ENCODE peak calls at places on chromosomes 3 and 15, in eight cellular contexts. T, B, L, N, R, M, O and F are unnamed samples. For H3K9me3, the result is how much of the 10 kb centered on the place peaks cover.

GRCh38 chr3:44058022-44058867 is 183.4 kb upstream of the TOPAZ1 start:
- DNase-seq in T (no peak), B (no peak), L (peak), N (no peak), R (no peak), M (no peak), O (no peak), F (no peak)

GRCh38 chr3:78659386-78659987 is 1108.3 kb downstream of the ROBO1 start:
- DNase-seq in T (peak), B (no peak), L (no peak), N (no peak), R (no peak), M (no peak), O (no peak), F (no peak)

GRCh38 chr15:85730001-85730820 is 64.5 kb downstream of the KLHL25 start:
- DNase-seq in T (peak), B (no peak), L (no peak), N (no peak), R (peak), M (no peak), O (no peak), F (no peak)

GRCh38 chr3:65953881-65954733 is 84.6 kb downstream of the MAGI1 start:
- DNase-seq in T (peak), B (peak), L (no peak), N (no peak), R (no peak), M (no peak), O (peak), F (no peak)

GRCh38 chr15:73757571-73757970 is 4.4 kb upstream of the INSYN1 start:
- DNase-seq in T (no peak), B (no peak), L (no peak), N (no peak), R (no peak), M (no peak), O (no peak), F (no peak)

GRCh38 chr3:120908030-120908802 is at the start of gene STXBP5L:
- DNase-seq in T (peak), B (peak), L (peak), N (no peak), R (no peak), M (peak), O (peak), F (no peak)

GRCh38 chr3:12752803-12753202 is 6.3 kb downstream of the TMEM40 start:
- DNase-seq in T (no peak), B (no peak), L (no peak), N (no peak), R (no peak), M (no peak), O (no peak), F (no peak)

GRCh38 chr3:135083179-135083578 is 288.1 kb downstream of the EPHB1 start:
- DNase-seq in T (no peak), B (no peak), L (no peak), N (no peak), R (no peak), M (no peak), O (no peak), F (no peak)

GRCh38 chr3:55647086-55647485 is 160.0 kb upstream of the WNT5A start:
- DNase-seq in T (no peak), B (no peak), L (no peak), N (no peak), R (no peak), M (no peak), O (no peak), F (no peak)

GRCh38 chr15:60122691-60123090 is 118.6 kb downstream of the FOXB1 start:
- DNase-seq in T (no peak), B (no peak), L (no peak), N (no peak), R (no peak), M (no peak), O (no peak), F (no peak)

GRCh38 chr3:188697127-188697526 is 474.6 kb upstream of the TPRG1 start:
- DNase-seq in T (no peak), B (no peak), L (no peak), N (no peak), R (no peak), M (no peak), O (no peak), F (no peak)

GRCh38 chr3:449711-450110 is 253.1 kb downstream of the CHL1 start:
- DNase-seq in T (no peak), B (no peak), L (no peak), N (no peak), R (no peak), M (no peak), O (no peak), F (no peak)

GRCh38 chr3:194058189-194058571 is 77.8 kb upstream of the HES1 start:
- DNase-seq in T (peak), B (peak), L (peak), N (no peak), R (no peak), M (peak), O (peak), F (no peak)

GRCh38 chr3:55826731-55827496 is 339.8 kb upstream of the WNT5A start:
- DNase-seq in T (no peak), B (no peak), L (no peak), N (no peak), R (no peak), M (no peak), O (no peak), F (no peak)

GRCh38 chr3:194046995-194047681 is 88.8 kb upstream of the HES1 start:
- DNase-seq in T (peak), B (peak), L (no peak), N (no peak), R (no peak), M (peak), O (peak), F (no peak)

GRCh38 chr3:38989932-38990510 is 61.7 kb downstream of the SCN11A start:
- DNase-seq in T (no peak), B (no peak), L (no peak), N (no peak), R (no peak), M (no peak), O (no peak), F (no peak)

GRCh38 chr3:158845748-158846350 is 44.0 kb downstream of the MFSD1 start:
- DNase-seq in T (peak), B (no peak), L (no peak), N (no peak), R (no peak), M (no peak), O (no peak), F (no peak)

GRCh38 chr3:30933478-30934207 is 39.2 kb upstream of the GADL1 start:
- DNase-seq in T (no peak), B (no peak), L (no peak), N (no peak), R (no peak), M (no peak), O (no peak), F (no peak)

GRCh38 chr3:121481116-121481895 is 64.5 kb downstream of the POLQ start:
- DNase-seq in T (no peak), B (no peak), L (no peak), N (no peak), R (no peak), M (no peak), O (no peak), F (no peak)

GRCh38 chr3:149701206-149701976 is 43.6 kb upstream of the WWTR1 start:
- DNase-seq in T (no peak), B (no peak), L (no peak), N (no peak), R (no peak), M (no peak), O (no peak), F (no peak)

GRCh38 chr3:122824465-122825379 is 29.9 kb downstream of the SLC49A4 start:
- DNase-seq in T (no peak), B (no peak), L (no peak), N (no peak), R (no peak), M (no peak), O (no peak), F (no peak)

GRCh38 chr3:105835606-105836005 is 33.2 kb downstream of the CBLB start:
- DNase-seq in T (no peak), B (no peak), L (no peak), N (no peak), R (no peak), M (no peak), O (no peak), F (no peak)

GRCh38 chr3:105834768-105835167 is 34.0 kb downstream of the CBLB start:
- DNase-seq in T (no peak), B (no peak), L (no peak), N (no peak), R (no peak), M (no peak), O (no peak), F (no peak)

GRCh38 chr3:105836533-105836932 is 32.3 kb downstream of the CBLB start:
- DNase-seq in T (no peak), B (no peak), L (no peak), N (no peak), R (no peak), M (no peak), O (no peak), F (no peak)

GRCh38 chr3:105837947-105838346 is 30.9 kb downstream of the CBLB start:
- DNase-seq in T (no peak), B (no peak), L (no peak), N (no peak), R (no peak), M (no peak), O (no peak), F (no peak)

DNA sequence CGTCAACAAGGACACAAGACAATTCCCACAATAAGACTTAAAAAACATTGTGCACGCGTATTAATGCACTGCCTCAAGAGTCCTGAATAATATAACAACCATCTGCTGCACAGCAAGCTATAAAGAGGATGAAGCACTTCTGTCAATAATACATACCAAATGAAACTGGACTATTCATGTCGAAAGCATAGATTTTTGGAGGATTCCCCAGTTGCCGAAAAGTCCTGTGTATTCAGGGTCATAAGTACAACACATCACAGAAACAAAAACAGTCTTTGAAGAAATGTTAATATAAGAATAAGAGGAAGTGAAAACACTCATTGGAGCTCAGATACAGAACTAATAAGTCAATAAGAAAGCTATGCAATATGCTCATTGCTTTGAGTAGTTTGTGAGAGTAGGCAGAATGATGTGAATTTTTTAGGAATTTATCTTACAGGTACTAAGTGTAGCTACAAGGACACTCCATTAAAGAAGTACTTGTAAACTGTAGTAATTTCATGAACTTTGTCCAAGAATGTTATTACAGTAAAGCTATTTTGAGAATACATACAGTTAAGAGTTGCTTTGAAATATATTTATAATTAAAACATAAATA is 31.6 kb downstream of the CBLB start:
- DNase-seq in T (no peak), B (no peak), L (no peak), N (no peak), R (no peak), M (no peak), O (no peak), F (no peak)
- H3K4me3 ChIP-seq in T (no peak), B (peak), L (no peak), N (no peak), R (no peak), M (no peak), O (no peak), F (no peak)

GRCh38 chr3:191997093-191997492 is 536.1 kb downstream of the PYDC2 start:
- DNase-seq in T (no peak), B (no peak), L (no peak), N (no peak), R (no peak), M (no peak), O (no peak), F (no peak)

GRCh38 chr3:192001217-192001616 is 540.3 kb downstream of the PYDC2 start:
- DNase-seq in T (no peak), B (no peak), L (no peak), N (no peak), R (no peak), M (no peak), O (no peak), F (no peak)

DNA sequence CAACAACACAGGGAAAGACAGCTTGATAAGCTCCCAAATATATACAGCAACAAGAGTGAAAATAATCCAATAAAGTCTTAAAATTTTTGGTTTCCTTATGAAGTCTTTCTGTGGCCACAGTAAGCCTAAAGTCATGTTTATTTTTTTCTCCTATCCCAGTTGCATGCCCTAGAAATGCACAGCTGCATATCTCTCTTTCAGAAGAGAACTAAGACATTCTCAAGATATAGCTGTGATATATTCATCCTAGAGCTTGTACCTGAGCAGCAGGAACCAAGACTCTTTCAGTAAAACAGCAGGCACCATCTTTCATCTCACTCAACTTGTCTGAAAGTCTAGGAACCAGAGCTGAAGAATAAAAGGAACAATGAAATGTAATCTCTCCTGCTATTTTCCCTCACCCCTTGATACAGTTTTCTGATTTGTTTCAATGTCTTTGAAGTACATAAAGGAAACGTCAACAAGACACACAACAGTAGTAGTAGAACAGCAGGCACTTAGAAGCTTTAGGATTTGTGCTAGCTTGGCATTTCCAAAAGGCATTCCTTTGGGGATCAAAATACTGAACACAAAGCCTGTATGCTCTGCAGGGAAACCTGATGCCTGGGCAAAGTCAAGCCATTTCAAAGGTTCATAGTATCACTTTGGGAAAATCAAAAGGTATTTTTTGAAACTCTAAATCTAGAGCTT is 536.8 kb downstream of the PYDC2 start:
- DNase-seq in T (no peak), B (no peak), L (no peak), N (no peak), R (no peak), M (no peak), O (no peak), F (no peak)
- H3K9me3 ChIP-seq in T (under half), B (under half), L (under half), N (under half), R (under half), M (under half), O (under half), F (under half)

GRCh38 chr15:40062816-40063562 is 24.0 kb upstream of the SRP14 start:
- DNase-seq in T (no peak), B (no peak), L (no peak), N (no peak), R (no peak), M (no peak), O (no peak), F (no peak)

GRCh38 chr15:40066531-40066930 is 27.6 kb upstream of the SRP14 start:
- DNase-seq in T (no peak), B (no peak), L (no peak), N (no peak), R (no peak), M (no peak), O (no peak), F (no peak)

GRCh38 chr15:40063563-40064011 is 24.6 kb upstream of the SRP14 start:
- DNase-seq in T (no peak), B (no peak), L (no peak), N (no peak), R (peak), M (peak), O (no peak), F (no peak)

GRCh38 chr15:40064231-40064894 is 25.4 kb upstream of the SRP14 start:
- DNase-seq in T (no peak), B (no peak), L (no peak), N (no peak), R (peak), M (no peak), O (no peak), F (no peak)

DNA sequence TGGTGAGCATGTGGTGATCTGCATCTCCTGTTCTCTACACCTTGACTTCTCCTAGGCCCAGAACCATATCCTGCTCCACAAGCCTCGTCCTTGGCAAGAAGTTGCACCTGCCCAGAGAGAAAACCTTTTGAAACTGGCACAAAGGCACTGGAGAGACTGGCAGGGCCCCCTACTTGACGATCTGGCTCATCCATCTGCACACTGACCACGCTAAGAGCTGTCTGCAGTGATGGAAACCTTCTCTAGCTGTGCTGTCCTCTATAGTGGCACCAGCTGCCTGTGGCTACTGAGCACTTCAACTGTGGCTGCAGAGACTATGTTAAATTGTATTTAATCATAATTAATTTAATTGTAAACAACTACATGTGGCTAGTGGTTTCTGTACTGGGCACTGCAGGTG is 26.2 kb upstream of the SRP14 start:
- DNase-seq in T (no peak), B (no peak), L (no peak), N (no peak), R (no peak), M (no peak), O (no peak), F (no peak)
- H3K27ac ChIP-seq in T (peak), B (no peak), L (no peak), N (no peak), R (no peak), M (no peak), O (no peak), F (no peak)

GRCh38 chr3:165439765-165440164 is 243.6 kb upstream of the SLITRK3 start:
- DNase-seq in T (no peak), B (no peak), L (no peak), N (no peak), R (no peak), M (no peak), O (no peak), F (no peak)
- H3K4me3 ChIP-seq in T (no peak), B (no peak), L (no peak), N (no peak), R (no peak), M (no peak), O (no peak), F (no peak)